ENCODE peak calls at places on chromosomes 7 and 10, in nine cellular contexts. K is cardiac septum; Q is stimulated activated naive B cell treated with anti-CD40 and anti-IgM and Interleukin-4, amounts not matched to agents 10 μg/mL and 1 μg/mL and 100 μg/mL, for 72 hours; E is AG08396; M is amniotic epithelial cell; L is right lobe of liver; N is Jurkat, Clone E6-1; Z is H54; U is HepG2. V is an unnamed sample.

GRCh38 chr7:107850671-107851070 is 40.3 kb upstream of the DLD start:
- DNase-seq in E (no peak), N (no peak), K (no peak), Z (no peak), L (no peak), M (no peak), Q (no peak), U (no peak), V (no peak)

GRCh38 chr10:80462986-80463741 is 9.1 kb downstream of the TSPAN14 start:
- DNase-seq in K (no peak), E (peak; percentile 47), L (no peak), M (peak; percentile 48), N (no peak), Q (no peak), U (no peak), Z (peak; percentile 45), V (no peak)

GRCh38 chr7:157674715-157675426 is 338.1 kb downstream of the DNAJB6 start:
- DNase-seq in U (no peak), Z (no peak), Q (no peak), N (no peak), L (peak; percentile 45), K (peak; percentile 57), E (no peak), M (no peak), V (no peak)

GRCh38 chr10:125868372-125868975 is 12.6 kb downstream of the DHX32 start:
- DNase-seq in K (no peak), U (peak; percentile 48), N (peak; percentile 28), L (no peak), E (no peak), Q (no peak), Z (no peak), M (peak; percentile 61), V (no peak)

GRCh38 chr7:116674508-116675173 is 2.6 kb downstream of the MET start:
- DNase-seq in K (no peak), U (no peak), M (no peak), Z (no peak), Q (no peak), N (no peak), E (no peak), L (no peak), V (no peak)

GRCh38 chr10:26090762-26091161 is 125.8 kb upstream of the GAD2 start:
- DNase-seq in M (no peak), N (no peak), E (no peak), U (no peak), L (no peak), K (no peak), Q (no peak), Z (no peak), V (no peak)

GRCh38 chr10:71046747-71047146 is 158.4 kb upstream of the PCBD1 start:
- DNase-seq in Z (no peak), E (no peak), U (no peak), Q (no peak), L (peak; percentile 50), M (no peak), N (no peak), K (no peak), V (no peak)

GRCh38 chr10:23439920-23440875 is 1.3 kb downstream of the OTUD1 start:
- DNase-seq in Z (no peak), L (peak; percentile 70), M (peak; percentile 17), Q (no peak), E (peak; percentile 47), N (no peak), K (no peak), U (no peak), V (no peak)

GRCh38 chr7:127253289-127254162 is 785 bp upstream of the GRM8 start:
- DNase-seq in Z (peak; percentile 72), Q (peak; percentile 41), U (peak; percentile 8), K (peak; percentile 77), L (peak; percentile 73), N (peak; percentile 18), E (peak; percentile 83), M (peak; percentile 35), V (peak; percentile 63)

GRCh38 chr10:87818505-87819273 is 663 bp upstream of the ATAD1 start:
- DNase-seq in L (no peak), E (peak; percentile 7), K (no peak), Z (peak; percentile 30), U (no peak), N (peak; percentile 47), Q (peak; percentile 74), M (peak; percentile 31), V (peak; percentile 61)

GRCh38 chr7:89772276-89772675 is 382.0 kb upstream of the STEAP1 start:
- DNase-seq in K (no peak), E (no peak), L (no peak), Q (no peak), M (no peak), Z (no peak), N (no peak), U (no peak), V (no peak)

GRCh38 chr10:113073549-113074189 is 123.6 kb downstream of the TCF7L2 start:
- DNase-seq in L (peak; percentile 84), E (peak; percentile 88), Q (no peak), M (peak; percentile 95), N (no peak), K (peak; percentile 85), Z (peak; percentile 80), U (peak; percentile 91), V (no peak)

GRCh38 chr7:80942261-80943041 is 23.6 kb upstream of the SEMA3C start:
- DNase-seq in U (peak; percentile 61), E (peak; percentile 90), M (peak; percentile 94), Q (no peak), L (no peak), K (peak; percentile 75), N (no peak), Z (peak; percentile 65), V (no peak)

GRCh38 chr7:99078416-99078815 is 65.5 kb downstream of the SMURF1 start:
- DNase-seq in U (no peak), M (no peak), Q (no peak), Z (no peak), K (no peak), N (no peak), L (no peak), E (no peak), V (no peak)

GRCh38 chr10:113426181-113426837 is 126.5 kb upstream of the HABP2 start:
- DNase-seq in Q (no peak), U (no peak), E (no peak), K (no peak), L (no peak), M (no peak), Z (no peak), N (no peak), V (no peak)

GRCh38 chr10:24034571-24034970 is 174.4 kb upstream of the KIAA1217 start:
- DNase-seq in L (no peak), Z (no peak), K (peak; percentile 75), Q (no peak), U (no peak), E (no peak), M (no peak), N (no peak), V (no peak)

GRCh38 chr7:18036783-18037182 is 9.1 kb upstream of the PRPS1L1 start:
- DNase-seq in M (no peak), N (no peak), L (no peak), U (no peak), Q (no peak), E (no peak), Z (no peak), K (no peak), V (no peak)

GRCh38 chr7:106190589-106191330 is 78.6 kb upstream of the SYPL1 start:
- DNase-seq in K (no peak), N (no peak), U (no peak), L (no peak), M (no peak), E (no peak), Z (no peak), Q (no peak), V (no peak)

GRCh38 chr7:85074992-85075391 is 111.9 kb downstream of the SEMA3D start:
- DNase-seq in E (no peak), Z (no peak), K (no peak), Q (no peak), L (no peak), M (no peak), N (no peak), U (no peak), V (no peak)

GRCh38 chr7:101912711-101913110 is 95.3 kb downstream of the CUX1 start:
- DNase-seq in L (no peak), K (no peak), M (peak; percentile 90), E (no peak), Z (no peak), U (no peak), Q (no peak), N (no peak), V (no peak)

GRCh38 chr7:73933091-73933490 is 72.1 kb downstream of the TMEM270 start:
- DNase-seq in M (peak; percentile 1), Z (no peak), Q (no peak), L (no peak), N (no peak), E (no peak), K (no peak), U (no peak), V (no peak)

GRCh38 chr10:132225073-132225848 is 38.5 kb downstream of the DPYSL4 start:
- DNase-seq in M (no peak), Z (no peak), Q (no peak), L (no peak), K (no peak), E (no peak), U (no peak), N (no peak), V (no peak)